ENCODE peak calls at places on chromosomes 12 and 14, in five cellular contexts. One of them, this sample, is unnamed.

GRCh38 chr14:65412881-65413738 is 580 bp downstream of the FUT8 start:
- DNase-seq in HCT116: no peak
- DNase-seq in fibroblast of lung: peak
- DNase-seq in PC-3: peak
- DNase-seq in mammary epithelial cell: peak
- DNase-seq in this sample: peak

GRCh38 chr14:104509673-104510072 is 69.9 kb upstream of the C14orf180 start:
- DNase-seq in HCT116: no peak
- DNase-seq in fibroblast of lung: no peak
- DNase-seq in PC-3: no peak
- DNase-seq in mammary epithelial cell: no peak
- DNase-seq in this sample: no peak

GRCh38 chr12:63905523-63905922 is 61.0 kb downstream of the SRGAP1 start:
- DNase-seq in HCT116: no peak
- DNase-seq in fibroblast of lung: no peak
- DNase-seq in PC-3: peak
- DNase-seq in mammary epithelial cell: peak
- DNase-seq in this sample: no peak

GRCh38 chr12:94616217-94616729 is 34.1 kb downstream of the TMCC3 start:
- DNase-seq in HCT116: no peak
- DNase-seq in fibroblast of lung: peak
- DNase-seq in PC-3: peak
- DNase-seq in mammary epithelial cell: peak
- DNase-seq in this sample: peak

GRCh38 chr12:114623737-114624136 is 60.2 kb downstream of the TBX3 start:
- DNase-seq in HCT116: no peak
- DNase-seq in fibroblast of lung: no peak
- DNase-seq in PC-3: no peak
- DNase-seq in mammary epithelial cell: no peak
- DNase-seq in this sample: no peak

GRCh38 chr14:95480109-95480886 is 36.2 kb downstream of the SYNE3 start:
- DNase-seq in HCT116: no peak
- DNase-seq in fibroblast of lung: no peak
- DNase-seq in PC-3: peak
- DNase-seq in mammary epithelial cell: peak
- DNase-seq in this sample: peak

GRCh38 chr12:20868277-20868676 is 57.8 kb downstream of the SLCO1B3 start:
- DNase-seq in HCT116: no peak
- DNase-seq in fibroblast of lung: no peak
- DNase-seq in PC-3: no peak
- DNase-seq in mammary epithelial cell: no peak
- DNase-seq in this sample: no peak

GRCh38 chr14:101008631-101009336 is 105.3 kb upstream of the RTL1 start:
- DNase-seq in HCT116: no peak
- DNase-seq in fibroblast of lung: no peak
- DNase-seq in PC-3: no peak
- DNase-seq in mammary epithelial cell: no peak
- DNase-seq in this sample: peak

GRCh38 chr12:118398878-118399277 is 22.5 kb downstream of the SUDS3 start:
- DNase-seq in HCT116: no peak
- DNase-seq in fibroblast of lung: no peak
- DNase-seq in PC-3: no peak
- DNase-seq in mammary epithelial cell: no peak
- DNase-seq in this sample: peak

GRCh38 chr12:131348226-131349010 is 362.5 kb upstream of the SFSWAP start:
- DNase-seq in HCT116: no peak
- DNase-seq in fibroblast of lung: no peak
- DNase-seq in PC-3: no peak
- DNase-seq in mammary epithelial cell: no peak
- DNase-seq in this sample: no peak

GRCh38 chr12:2161478-2161877 is 108.7 kb downstream of the CACNA1C start:
- DNase-seq in HCT116: no peak
- DNase-seq in fibroblast of lung: peak
- DNase-seq in PC-3: peak
- DNase-seq in mammary epithelial cell: no peak
- DNase-seq in this sample: peak

GRCh38 chr12:91722072-91722471 is 423.6 kb downstream of the BTG1 start:
- DNase-seq in HCT116: no peak
- DNase-seq in fibroblast of lung: peak
- DNase-seq in PC-3: peak
- DNase-seq in mammary epithelial cell: peak
- DNase-seq in this sample: peak

GRCh38 chr12:43579240-43579639 is 27.2 kb upstream of the ADAMTS20 start:
- DNase-seq in HCT116: no peak
- DNase-seq in fibroblast of lung: no peak
- DNase-seq in PC-3: no peak
- DNase-seq in mammary epithelial cell: no peak
- DNase-seq in this sample: no peak

GRCh38 chr14:102554835-102555819 is 37.3 kb upstream of the RCOR1 start:
- DNase-seq in HCT116: no peak
- DNase-seq in fibroblast of lung: peak
- DNase-seq in PC-3: no peak
- DNase-seq in mammary epithelial cell: no peak
- DNase-seq in this sample: peak

GRCh38 chr14:30610719-30611388 is 11.3 kb upstream of the SCFD1 start:
- DNase-seq in HCT116: peak
- DNase-seq in fibroblast of lung: peak
- DNase-seq in PC-3: peak
- DNase-seq in mammary epithelial cell: peak
- DNase-seq in this sample: peak

GRCh38 chr12:65259501-65259900 is 19.0 kb upstream of the MSRB3 start:
- DNase-seq in HCT116: no peak
- DNase-seq in fibroblast of lung: no peak
- DNase-seq in PC-3: no peak
- DNase-seq in mammary epithelial cell: no peak
- DNase-seq in this sample: no peak

GRCh38 chr14:73759183-73759713 is 45.1 kb upstream of the PNMA1 start:
- DNase-seq in HCT116: no peak
- DNase-seq in fibroblast of lung: peak
- DNase-seq in PC-3: peak
- DNase-seq in mammary epithelial cell: no peak
- DNase-seq in this sample: peak

GRCh38 chr12:30753233-30753632 is 1.5 kb downstream of the CAPRIN2 start:
- DNase-seq in HCT116: no peak
- DNase-seq in fibroblast of lung: peak
- DNase-seq in PC-3: peak
- DNase-seq in mammary epithelial cell: peak
- DNase-seq in this sample: peak

GRCh38 chr12:108685469-108686247 is 45.7 kb downstream of the CORO1C start:
- DNase-seq in HCT116: no peak
- DNase-seq in fibroblast of lung: no peak
- DNase-seq in PC-3: no peak
- DNase-seq in mammary epithelial cell: peak
- DNase-seq in this sample: peak

GRCh38 chr14:60204104-60204842 is 39.1 kb upstream of the DHRS7 start:
- DNase-seq in HCT116: no peak
- DNase-seq in fibroblast of lung: no peak
- DNase-seq in PC-3: no peak
- DNase-seq in mammary epithelial cell: no peak
- DNase-seq in this sample: no peak

GRCh38 chr12:13289644-13290285 is 93.2 kb downstream of the EMP1 start:
- DNase-seq in HCT116: no peak
- DNase-seq in fibroblast of lung: peak
- DNase-seq in PC-3: no peak
- DNase-seq in mammary epithelial cell: peak
- DNase-seq in this sample: peak

GRCh38 chr14:23556700-23557440 is 799 bp downstream of the THTPA start:
- DNase-seq in HCT116: no peak
- DNase-seq in fibroblast of lung: no peak
- DNase-seq in PC-3: peak
- DNase-seq in mammary epithelial cell: no peak
- DNase-seq in this sample: peak

GRCh38 chr12:111758120-111758561 is 8.6 kb upstream of the ALDH2 start:
- DNase-seq in HCT116: no peak
- DNase-seq in fibroblast of lung: no peak
- DNase-seq in PC-3: no peak
- DNase-seq in mammary epithelial cell: peak
- DNase-seq in this sample: no peak

GRCh38 chr12:6067152-6067916 is 57.1 kb downstream of the VWF start:
- DNase-seq in HCT116: peak
- DNase-seq in fibroblast of lung: no peak
- DNase-seq in PC-3: peak
- DNase-seq in mammary epithelial cell: no peak
- DNase-seq in this sample: peak

GRCh38 chr12:115343601-115344000 is 659.6 kb upstream of the TBX3 start:
- DNase-seq in HCT116: no peak
- DNase-seq in fibroblast of lung: peak
- DNase-seq in PC-3: no peak
- DNase-seq in mammary epithelial cell: no peak
- DNase-seq in this sample: no peak

GRCh38 chr14:54776361-54777001 is 126.1 kb downstream of the GCH1 start:
- DNase-seq in HCT116: no peak
- DNase-seq in fibroblast of lung: peak
- DNase-seq in PC-3: no peak
- DNase-seq in mammary epithelial cell: peak
- DNase-seq in this sample: peak

GRCh38 chr12:4164591-4165558 is 108.7 kb upstream of the CCND2 start:
- DNase-seq in HCT116: no peak
- DNase-seq in fibroblast of lung: peak
- DNase-seq in PC-3: no peak
- DNase-seq in mammary epithelial cell: peak
- DNase-seq in this sample: peak

GRCh38 chr14:82385043-82385442 is 851.4 kb upstream of the SEL1L start:
- DNase-seq in HCT116: no peak
- DNase-seq in fibroblast of lung: no peak
- DNase-seq in PC-3: peak
- DNase-seq in mammary epithelial cell: no peak
- DNase-seq in this sample: no peak

GRCh38 chr12:46825526-46826414 is at the start of gene SLC38A4:
- DNase-seq in HCT116: no peak
- DNase-seq in fibroblast of lung: peak
- DNase-seq in PC-3: no peak
- DNase-seq in mammary epithelial cell: no peak
- DNase-seq in this sample: peak

GRCh38 chr12:46832084-46832704 is 6.4 kb upstream of the SLC38A4 start:
- DNase-seq in HCT116: no peak
- DNase-seq in fibroblast of lung: no peak
- DNase-seq in PC-3: no peak
- DNase-seq in mammary epithelial cell: no peak
- DNase-seq in this sample: no peak

GRCh38 chr12:46831335-46832083 is 5.7 kb upstream of the SLC38A4 start:
- DNase-seq in HCT116: no peak
- DNase-seq in fibroblast of lung: peak
- DNase-seq in PC-3: no peak
- DNase-seq in mammary epithelial cell: no peak
- DNase-seq in this sample: peak

GRCh38 chr12:46835785-46836184 is 10.0 kb upstream of the SLC38A4 start:
- DNase-seq in HCT116: no peak
- DNase-seq in fibroblast of lung: no peak
- DNase-seq in PC-3: no peak
- DNase-seq in mammary epithelial cell: no peak
- DNase-seq in this sample: no peak

DNA sequence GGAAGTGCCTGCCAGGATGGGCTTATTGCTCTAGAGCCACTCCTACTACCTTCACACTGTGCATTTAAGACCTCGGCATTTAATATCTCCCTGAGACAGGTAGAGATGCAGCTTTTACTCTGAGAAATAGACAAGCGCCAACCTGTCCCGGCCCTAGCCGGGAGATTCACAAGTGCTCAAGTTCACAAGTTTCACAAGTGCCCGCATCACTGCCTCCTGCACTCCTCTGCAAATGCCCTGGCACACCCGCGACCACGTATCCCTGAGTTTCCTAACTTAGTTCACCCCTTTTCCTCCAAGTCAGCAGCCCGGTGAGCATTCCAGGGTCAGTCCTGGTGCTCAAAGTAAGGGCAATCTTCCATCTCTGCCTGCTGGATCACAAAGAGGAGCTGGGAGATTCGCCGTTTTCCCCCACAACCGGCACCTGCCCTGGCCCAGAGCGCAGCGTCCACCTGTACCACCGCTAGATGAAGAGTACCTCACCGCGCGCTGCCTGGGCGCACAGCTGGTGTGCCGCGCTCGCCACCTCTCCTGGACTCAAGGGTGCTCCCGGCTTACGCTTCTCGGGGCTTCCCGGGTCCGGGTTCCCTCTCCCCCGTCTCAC is 5.0 kb upstream of the SLC38A4 start:
- DNase-seq in HCT116: no peak
- DNase-seq in fibroblast of lung: peak
- DNase-seq in PC-3: no peak
- DNase-seq in mammary epithelial cell: peak
- DNase-seq in this sample: peak
- TF ChIP-seq EZH2 in HCT116: no peak
- TF ChIP-seq EZH2 in fibroblast of lung: peak
- TF ChIP-seq EZH2 in PC-3: no peak
- TF ChIP-seq EZH2 in mammary epithelial cell: no peak
- TF ChIP-seq EZH2 in this sample: no peak

GRCh38 chr12:22435583-22435982 is 101.1 kb upstream of the ST8SIA1 start:
- DNase-seq in HCT116: no peak
- DNase-seq in fibroblast of lung: no peak
- DNase-seq in PC-3: no peak
- DNase-seq in mammary epithelial cell: no peak
- DNase-seq in this sample: no peak

GRCh38 chr12:22431693-22432251 is 97.3 kb upstream of the ST8SIA1 start:
- DNase-seq in HCT116: no peak
- DNase-seq in fibroblast of lung: no peak
- DNase-seq in PC-3: no peak
- DNase-seq in mammary epithelial cell: no peak
- DNase-seq in this sample: no peak

GRCh38 chr12:22437031-22437806 is 102.7 kb upstream of the ST8SIA1 start:
- DNase-seq in HCT116: no peak
- DNase-seq in fibroblast of lung: peak
- DNase-seq in PC-3: peak
- DNase-seq in mammary epithelial cell: peak
- DNase-seq in this sample: peak
- TF ChIP-seq EZH2 in HCT116: no peak
- TF ChIP-seq EZH2 in fibroblast of lung: no peak
- TF ChIP-seq EZH2 in PC-3: no peak
- TF ChIP-seq EZH2 in mammary epithelial cell: no peak
- TF ChIP-seq EZH2 in this sample: no peak

DNA sequence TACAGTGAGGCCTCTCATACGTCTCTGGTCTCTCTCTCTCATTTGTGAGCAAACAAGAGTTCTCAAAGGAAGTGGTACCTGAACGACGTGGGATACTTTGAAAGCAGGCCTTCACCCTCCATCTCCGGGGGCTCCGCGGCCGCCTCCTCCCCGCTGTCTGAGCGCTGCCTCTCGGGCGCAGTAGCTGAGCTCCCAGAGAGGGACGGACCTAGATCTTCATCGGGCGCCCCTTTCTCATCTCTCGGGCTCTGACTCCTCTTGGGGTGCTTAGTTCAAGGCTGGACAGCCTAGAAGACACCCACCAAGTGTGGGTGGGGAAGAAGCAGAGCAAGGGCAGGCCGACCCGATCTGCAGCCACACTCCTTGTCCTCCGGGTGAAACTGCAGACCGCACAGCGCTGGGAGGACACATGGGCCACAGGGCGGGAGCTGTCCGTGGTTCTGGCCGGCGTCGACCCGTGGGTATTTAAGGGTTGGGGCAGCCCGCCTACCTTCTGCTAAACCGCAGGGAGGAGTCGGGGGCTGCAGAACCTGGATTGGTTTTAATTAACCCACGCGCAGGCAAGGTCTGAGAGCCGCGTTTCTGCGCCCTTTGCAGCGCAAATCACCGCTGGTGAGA is 92.7 kb downstream of the PAH start:
- DNase-seq in HCT116: no peak
- DNase-seq in fibroblast of lung: peak
- DNase-seq in PC-3: peak
- DNase-seq in mammary epithelial cell: peak
- DNase-seq in this sample: peak
- TF ChIP-seq EZH2 in HCT116: no peak
- TF ChIP-seq EZH2 in fibroblast of lung: no peak
- TF ChIP-seq EZH2 in PC-3: no peak
- TF ChIP-seq EZH2 in mammary epithelial cell: no peak
- TF ChIP-seq EZH2 in this sample: no peak

GRCh38 chr12:75760481-75761324 is 249.3 kb upstream of the KRR1 start:
- DNase-seq in HCT116: no peak
- DNase-seq in fibroblast of lung: no peak
- DNase-seq in PC-3: peak
- DNase-seq in mammary epithelial cell: no peak
- DNase-seq in this sample: no peak
- TF ChIP-seq EZH2 in HCT116: no peak
- TF ChIP-seq EZH2 in fibroblast of lung: no peak
- TF ChIP-seq EZH2 in PC-3: no peak
- TF ChIP-seq EZH2 in mammary epithelial cell: no peak
- TF ChIP-seq EZH2 in this sample: no peak

This sample was measured in GM23248.